ENCODE peak calls at places on chromosomes 1 and 21, in seven cellular contexts. R is GM12892, Z is sigmoid colon, W is H1, G is GM12891, A is suprapubic skin, K is transverse colon. Q is an unnamed sample.

GRCh38 chr21:33025471-33026298 is at the start of gene OLIG2:
- DNase-seq in Z (peak; percentile 50), W (peak; percentile 72), A (no peak), K (no peak), R (no peak), G (no peak), Q (no peak)

GRCh38 chr1:205003358-205004145 is 39.5 kb upstream of the CNTN2 start:
- DNase-seq in W (no peak), K (no peak), R (no peak), G (no peak), Z (no peak), A (no peak), Q (no peak)

GRCh38 chr1:85074365-85074964 is 26.2 kb upstream of the MCOLN3 start:
- DNase-seq in G (no peak), K (no peak), Z (no peak), W (no peak), R (no peak), A (no peak), Q (no peak)

GRCh38 chr1:66380452-66381212 is 153.3 kb upstream of the SGIP1 start:
- DNase-seq in G (no peak), R (no peak), W (no peak), K (peak; percentile 63), A (no peak), Z (no peak), Q (no peak)

GRCh38 chr1:193763313-193763712 is 576.9 kb upstream of the B3GALT2 start:
- DNase-seq in W (no peak), R (no peak), K (no peak), G (no peak), Z (no peak), A (no peak), Q (no peak)

GRCh38 chr1:93056214-93056613 is 22.9 kb upstream of the MTF2 start:
- DNase-seq in R (no peak), G (no peak), K (no peak), Z (no peak), A (no peak), W (peak; percentile 3), Q (no peak)

GRCh38 chr1:244391761-244392160 is 59.9 kb downstream of the ADSS2 start:
- DNase-seq in R (no peak), Z (no peak), G (no peak), W (no peak), K (no peak), A (no peak), Q (no peak)

GRCh38 chr1:90211101-90211500 is 216.2 kb downstream of the ZNF326 start:
- DNase-seq in W (no peak), K (no peak), Z (no peak), A (no peak), G (no peak), R (no peak), Q (no peak)

GRCh38 chr1:186828612-186829542 is at the start of gene PLA2G4A:
- DNase-seq in G (no peak), A (no peak), R (peak; percentile 13), W (no peak), K (peak; percentile 51), Z (peak; percentile 70), Q (no peak)
- TF ChIP-seq POLR2AphosphoS5 in G (no peak), A (no peak), R (no peak), W (no peak), K (no peak), Z (peak; percentile 17), Q (no peak)

DNA sequence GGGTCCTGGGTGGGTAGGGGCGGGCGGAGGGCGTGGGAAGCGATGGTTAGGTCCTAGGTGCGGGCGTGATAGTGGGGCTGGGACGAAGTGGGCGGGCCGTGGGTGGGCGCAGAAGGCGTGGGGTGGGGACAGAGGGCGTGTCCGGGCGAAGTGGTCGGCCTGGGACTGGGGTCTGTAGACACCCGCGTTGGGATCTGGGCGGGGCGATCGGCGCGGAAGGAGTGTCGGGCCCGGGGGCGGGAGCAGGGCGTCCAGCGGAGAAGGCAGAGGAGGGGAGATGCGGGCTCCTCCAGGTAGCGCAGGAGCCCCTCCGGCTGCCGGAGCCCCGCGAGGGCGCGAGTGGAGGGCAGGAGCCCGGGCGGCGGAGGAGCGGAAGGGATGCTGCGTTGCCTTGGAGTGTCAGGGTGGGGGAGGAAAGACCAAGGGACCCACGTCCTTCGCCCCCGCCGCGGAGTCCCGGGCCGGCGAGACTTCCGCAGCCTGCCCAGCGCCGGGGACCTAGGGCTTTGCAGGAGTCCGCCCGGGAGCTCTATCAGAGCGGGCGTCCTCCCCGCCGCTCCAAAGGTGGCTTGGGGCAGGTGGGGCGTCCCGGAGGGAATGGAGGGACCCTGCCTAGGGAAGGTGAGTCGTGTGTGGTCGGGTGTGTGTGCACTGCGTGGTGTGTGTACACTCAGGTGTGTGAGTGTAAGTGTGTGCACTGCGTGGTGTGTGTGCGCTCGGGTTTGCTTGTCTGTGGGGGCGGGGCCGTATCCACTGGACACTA is 27.0 kb upstream of the PRSS38 start:
- DNase-seq in R (peak; percentile 73), K (no peak), A (peak; percentile 86), Z (peak; percentile 91), G (peak; percentile 62), W (peak; percentile 51), Q (no peak)
- TF ChIP-seq POLR2AphosphoS5 in R (no peak), K (peak; percentile 27), A (no peak), Z (peak; percentile 53), G (no peak), W (no peak), Q (peak; percentile 60)

DNA sequence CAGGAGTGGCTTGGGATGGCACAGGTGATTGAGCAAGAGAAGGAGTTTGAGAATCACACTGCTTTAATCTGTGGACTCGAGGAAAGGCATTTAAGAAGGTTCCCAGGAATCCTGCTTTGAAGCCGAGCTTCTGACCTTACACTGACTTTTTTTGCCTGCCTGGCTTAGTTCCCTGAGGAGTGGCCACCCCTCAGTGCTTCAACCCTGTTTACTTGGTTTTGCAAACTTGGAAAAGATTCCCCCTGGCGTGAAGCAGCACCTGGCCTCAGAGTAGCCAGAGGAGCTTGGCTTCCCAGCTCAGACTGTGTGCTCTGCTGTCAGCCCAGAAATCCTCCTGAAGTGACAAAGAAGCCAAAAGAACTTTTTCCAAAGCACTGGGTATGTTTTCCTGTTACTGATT is 48.5 kb upstream of the LDLRAP1 start:
- DNase-seq in A (no peak), R (no peak), W (no peak), K (no peak), Z (no peak), G (no peak), Q (no peak)
- TF ChIP-seq POLR2AphosphoS5 in A (no peak), R (no peak), W (no peak), K (no peak), Z (no peak), G (no peak), Q (no peak)

GRCh38 chr1:233959089-233959488 is 54.6 kb downstream of the SLC35F3 start:
- DNase-seq in A (no peak), K (no peak), G (no peak), W (no peak), R (no peak), Z (no peak), Q (no peak)
- TF ChIP-seq POLR2AphosphoS5 in A (no peak), K (no peak), G (no peak), W (no peak), R (no peak), Z (no peak), Q (no peak)

DNA sequence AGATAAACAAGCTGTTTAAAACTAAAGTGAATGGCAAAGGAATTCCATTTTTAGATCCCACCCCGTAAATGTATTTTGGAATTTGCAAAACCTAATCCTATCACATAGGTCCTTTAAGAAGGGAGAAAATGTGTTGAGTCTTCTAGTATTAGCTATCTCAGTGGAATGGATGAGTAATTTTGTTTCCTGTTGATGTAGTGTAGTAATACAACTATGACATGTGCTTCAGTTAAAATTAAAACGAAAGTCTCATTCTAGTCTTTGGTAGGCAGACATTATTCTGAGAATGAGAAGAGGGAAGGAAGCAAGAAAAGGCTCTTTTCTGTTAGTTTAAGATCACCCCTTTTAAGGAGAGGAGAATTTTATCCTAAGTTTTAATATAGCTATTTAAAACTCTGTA is 265.9 kb upstream of the C1orf105 start:
- DNase-seq in A (no peak), W (no peak), K (no peak), R (no peak), G (no peak), Z (no peak), Q (no peak)
- TF ChIP-seq POLR2AphosphoS5 in A (no peak), W (no peak), K (no peak), R (no peak), G (no peak), Z (no peak), Q (no peak)

GRCh38 chr1:186188004-186188539 is 187.0 kb downstream of the TPR start:
- DNase-seq in K (no peak), Z (no peak), G (no peak), A (no peak), W (no peak), R (no peak), Q (no peak)
- TF ChIP-seq POLR2AphosphoS5 in K (no peak), Z (no peak), G (no peak), A (no peak), W (no peak), R (no peak), Q (no peak)

GRCh38 chr1:168482106-168482505 is 61.7 kb downstream of the XCL2 start:
- DNase-seq in W (no peak), K (no peak), Z (no peak), R (no peak), A (no peak), G (no peak), Q (no peak)

GRCh38 chr1:168485048-168485447 is 58.7 kb downstream of the XCL2 start:
- DNase-seq in A (no peak), R (no peak), G (no peak), K (peak; percentile 36), W (no peak), Z (peak; percentile 70), Q (no peak)

GRCh38 chr1:168481586-168481985 is 62.2 kb downstream of the XCL2 start:
- DNase-seq in Z (no peak), R (no peak), G (no peak), A (no peak), K (no peak), W (no peak), Q (no peak)

GRCh38 chr1:168484083-168484482 is 59.7 kb downstream of the XCL2 start:
- DNase-seq in R (no peak), K (no peak), G (no peak), Z (no peak), W (no peak), A (no peak), Q (no peak)

GRCh38 chr1:168483531-168483930 is 60.3 kb downstream of the XCL2 start:
- DNase-seq in G (no peak), R (no peak), A (no peak), W (no peak), K (no peak), Z (no peak), Q (no peak)
- TF ChIP-seq POLR2AphosphoS5 in G (no peak), R (no peak), A (peak; percentile 23), W (no peak), K (peak; percentile 82), Z (peak; percentile 94), Q (peak; percentile 88)

Q was measured in esophagus muscularis mucosa.